ENCODE peak calls at places on chromosome 1, in four cellular contexts. W, Y, Q and E are unnamed samples.
A peak's percentile ranks its signal among the peaks of the same experiment; 100 is the strongest.

GRCh38 chr1:11967028-11967547 is 13.2 kb upstream of the MFN2 start:
- DNase-seq in W (peak; percentile 14), Y (peak; percentile 40), Q (peak; percentile 25), E (peak; percentile 77)

GRCh38 chr1:59976194-59977074 is 49.9 kb upstream of the CYP2J2 start:
- DNase-seq in W (peak; percentile 57), Y (peak; percentile 71), Q (peak; percentile 71), E (peak; percentile 64)

GRCh38 chr1:247845011-247845692 is 3.5 kb upstream of the OR11L1 start:
- DNase-seq in W (no peak), Y (no peak), Q (no peak), E (no peak)

GRCh38 chr1:62232885-62233284 is 38.2 kb downstream of the L1TD1 start:
- DNase-seq in W (no peak), Y (no peak), Q (no peak), E (peak; percentile 36)

GRCh38 chr1:29471487-29472313 is 235.4 kb downstream of the PTPRU start:
- DNase-seq in W (no peak), Y (no peak), Q (no peak), E (no peak)

GRCh38 chr1:163068716-163069115 is 445 bp upstream of the RGS4 start:
- DNase-seq in W (no peak), Y (no peak), Q (peak; percentile 52), E (no peak)

GRCh38 chr1:29136463-29136915 is 12.8 kb upstream of the TMEM200B start:
- DNase-seq in W (no peak), Y (no peak), Q (peak; percentile 71), E (no peak)

GRCh38 chr1:107358611-107359342 is 217.9 kb downstream of the NTNG1 start:
- DNase-seq in W (no peak), Y (peak; percentile 3), Q (peak; percentile 18), E (no peak)

GRCh38 chr1:234500269-234500668 is 21.3 kb upstream of the TARBP1 start:
- DNase-seq in W (no peak), Y (peak; percentile 25), Q (peak; percentile 56), E (no peak)

GRCh38 chr1:216325946-216326345 is 97.3 kb downstream of the USH2A start:
- DNase-seq in W (no peak), Y (no peak), Q (no peak), E (peak; percentile 41)

GRCh38 chr1:228362884-228363450 is 43.7 kb downstream of the TRIM11 start:
- DNase-seq in W (no peak), Y (no peak), Q (no peak), E (no peak)

GRCh38 chr1:182957902-182958395 is 5.0 kb upstream of the SHCBP1L start:
- DNase-seq in W (no peak), Y (no peak), Q (no peak), E (no peak)

GRCh38 chr1:103353391-103353790 is 172.1 kb upstream of the RNPC3 start:
- DNase-seq in W (no peak), Y (no peak), Q (no peak), E (no peak)

DNA sequence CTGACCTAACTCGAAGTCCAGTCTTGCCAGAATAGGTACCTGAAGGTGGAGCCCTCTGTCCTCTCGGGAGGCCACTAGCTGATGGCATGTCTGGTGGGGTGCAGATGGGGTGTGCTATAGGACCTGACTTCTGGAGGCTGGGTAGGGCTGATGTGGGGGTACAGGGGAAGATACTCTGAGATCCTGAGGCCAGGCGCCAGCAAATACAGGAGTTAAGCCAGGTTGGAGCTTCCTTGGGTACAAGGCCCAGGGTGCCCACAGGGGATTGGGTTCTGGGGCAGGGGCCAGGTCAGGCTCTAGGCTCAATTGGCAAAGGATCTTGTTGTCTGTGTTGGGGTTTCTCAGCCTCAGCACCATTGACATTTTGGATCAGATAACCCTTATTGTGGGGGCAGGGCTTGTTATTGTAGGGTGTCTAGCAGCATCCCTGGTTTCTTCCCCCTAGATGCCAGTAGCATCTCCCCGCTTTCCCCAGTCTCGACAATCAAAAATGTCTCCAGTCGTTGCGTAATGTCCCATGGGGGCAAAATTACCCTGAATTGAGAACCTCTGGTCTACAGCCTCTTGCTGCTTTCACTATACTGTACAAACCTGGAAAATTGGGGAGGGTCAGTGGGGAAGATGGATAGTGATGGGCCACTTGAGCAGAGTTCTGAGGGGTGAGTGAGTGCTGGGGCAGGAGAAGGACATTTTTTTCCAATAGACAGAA is 9.2 kb downstream of the PTPRF start:
- DNase-seq in W (no peak), Y (no peak), Q (no peak), E (no peak)
- H3K27ac ChIP-seq in W (no peak overlapping the region), Y (no peak overlapping the region), Q (no peak overlapping the region), E (peak overlapping the region; percentile 95)

GRCh38 chr1:26828352-26829093 is 2.0 kb downstream of the ZDHHC18 start:
- DNase-seq in W (no peak), Y (no peak), Q (no peak), E (no peak)

GRCh38 chr1:26827663-26828062 is 1.2 kb downstream of the ZDHHC18 start:
- DNase-seq in W (no peak), Y (no peak), Q (peak; percentile 30), E (no peak)

GRCh38 chr1:26827205-26827604 is 717 bp downstream of the ZDHHC18 start:
- DNase-seq in W (no peak), Y (no peak), Q (no peak), E (no peak)

GRCh38 chr1:26831059-26831458 is 4.6 kb downstream of the ZDHHC18 start:
- DNase-seq in W (no peak), Y (no peak), Q (no peak), E (no peak)

GRCh38 chr1:26829214-26829911 is 2.9 kb downstream of the ZDHHC18 start:
- DNase-seq in W (no peak), Y (no peak), Q (no peak), E (no peak)
- H3K27ac ChIP-seq in W (peak overlapping the region; percentile 13), Y (no peak overlapping the region), Q (no peak overlapping the region), E (peak overlapping the region; percentile 30)

GRCh38 chr1:2303016-2303775 is 75.1 kb downstream of the SKI start:
- DNase-seq in W (no peak), Y (no peak), Q (no peak), E (no peak)

GRCh38 chr1:2306151-2306978 is 78.2 kb downstream of the SKI start:
- DNase-seq in W (no peak), Y (no peak), Q (no peak), E (no peak)

GRCh38 chr1:2303781-2304180 is 75.7 kb downstream of the SKI start:
- DNase-seq in W (no peak), Y (no peak), Q (no peak), E (no peak)

GRCh38 chr1:2304282-2304681 is 76.2 kb downstream of the SKI start:
- DNase-seq in W (no peak), Y (no peak), Q (no peak), E (no peak)

GRCh38 chr1:2304921-2305681 is 77.0 kb downstream of the SKI start:
- DNase-seq in W (no peak), Y (no peak), Q (no peak), E (no peak)
- H3K27ac ChIP-seq in W (peak overlapping the region; percentile 14), Y (no peak overlapping the region), Q (no peak overlapping the region), E (peak overlapping the region; percentile 67)

DNA sequence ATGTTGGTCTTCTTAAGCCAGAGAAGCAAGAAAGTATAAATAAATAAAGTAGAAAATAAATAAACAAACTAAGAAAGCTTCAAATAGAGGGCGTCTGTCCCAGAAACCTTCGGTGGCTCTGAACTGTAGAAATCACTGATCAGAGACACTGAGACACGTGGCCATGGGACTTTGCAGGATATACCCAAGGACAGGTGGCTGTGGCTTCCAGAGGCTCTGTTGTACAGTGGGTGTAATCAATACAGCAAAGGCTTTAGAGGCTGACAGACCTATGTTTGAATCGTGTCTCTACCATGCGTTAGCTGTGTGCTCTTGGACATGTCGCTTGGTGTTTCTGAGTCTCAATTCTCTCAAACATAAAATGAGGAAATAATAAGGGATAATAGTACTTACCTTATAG is 41.0 kb upstream of the EPS15 start:
- DNase-seq in W (no peak), Y (no peak), Q (no peak), E (no peak)
- H3K27ac ChIP-seq in W (no peak overlapping the region), Y (no peak overlapping the region), Q (no peak overlapping the region), E (no peak overlapping the region)

GRCh38 chr1:160130486-160130885 is 14.9 kb downstream of the ATP1A2 start:
- DNase-seq in W (no peak), Y (no peak), Q (no peak), E (no peak)
- H3K27ac ChIP-seq in W (no peak overlapping the region), Y (no peak overlapping the region), Q (no peak overlapping the region), E (no peak overlapping the region)

GRCh38 chr1:66944330-66945274 is 19.8 kb downstream of the MIER1 start:
- DNase-seq in W (no peak), Y (peak; percentile 87), Q (peak; percentile 87), E (no peak)
- H3K27ac ChIP-seq in W (no peak overlapping the region), Y (peak overlapping the region; percentile 62), Q (peak overlapping the region; percentile 87), E (peak overlapping the region; percentile 80)

GRCh38 chr1:164701221-164701761 is 142.3 kb downstream of the PBX1 start:
- DNase-seq in W (no peak), Y (no peak), Q (no peak), E (no peak)
- H3K27ac ChIP-seq in W (no peak overlapping the region), Y (no peak overlapping the region), Q (no peak overlapping the region), E (no peak overlapping the region)